ENCODE peak calls at places on chromosomes 13 and 19, in seven cellular contexts. U is stimulated activated naive B cell treated with anti-CD40 and anti-IgM and Interleukin-4, amounts not matched to agents 10 μg/mL and 1 μg/mL and 100 μg/mL, for 72 hours; V is stimulated activated CD4-positive, alpha-beta T cell treated with anti-CD3 and anti-CD28 coated beads, Interleukin-2, amount 100 ng/mL, for 48 hours; I is cardiac fibroblast; B is T-helper 1 cell; O is activated effector memory CD4-positive, alpha-beta T cell treated with Interleukin-2 at 50 U/mL for 16 hours; W is stromal cell of bone marrow. K is an unnamed sample.

GRCh38 chr13:51832471-51833152 is 12.4 kb downstream of the TMEM272 start:
- DNase-seq in O (no peak), V (no peak), B (peak), U (peak), W (no peak), I (peak), K (no peak)

GRCh38 chr13:72204291-72204690 is 337.3 kb upstream of the DACH1 start:
- DNase-seq in O (no peak), I (peak), U (no peak), B (no peak), W (peak), V (no peak), K (no peak)

GRCh38 chr19:18669883-18670282 is 13.6 kb upstream of the CRTC1 start:
- DNase-seq in I (no peak), U (no peak), B (no peak), W (no peak), V (no peak), O (no peak), K (no peak)

GRCh38 chr19:5354403-5354802 is 13.8 kb upstream of the PTPRS start:
- DNase-seq in B (no peak), V (peak), O (no peak), I (no peak), U (peak), W (no peak), K (no peak)

GRCh38 chr19:55406869-55407624 is 541 bp downstream of the UBE2S start:
- DNase-seq in U (no peak), O (peak), I (peak), B (no peak), W (no peak), V (no peak), K (no peak)

GRCh38 chr13:21435710-21436151 is 23.4 kb downstream of the ZDHHC20 start:
- DNase-seq in U (peak), V (peak), B (no peak), I (peak), W (peak), O (peak), K (peak)

GRCh38 chr13:40210865-40211585 is 455.4 kb downstream of the FOXO1 start:
- DNase-seq in V (no peak), O (no peak), I (no peak), W (no peak), U (no peak), B (no peak), K (no peak)

GRCh38 chr13:101579291-101579802 is 126.9 kb downstream of the ITGBL1 start:
- DNase-seq in V (no peak), W (no peak), I (peak), B (no peak), O (no peak), U (no peak), K (peak)

GRCh38 chr13:98507060-98507797 is 69.7 kb downstream of the STK24 start:
- DNase-seq in O (no peak), W (no peak), B (no peak), V (no peak), U (no peak), I (peak), K (no peak)

GRCh38 chr13:27035892-27036235 is 135.7 kb downstream of the USP12 start:
- DNase-seq in U (no peak), I (peak), B (no peak), W (no peak), V (no peak), O (no peak), K (no peak)

GRCh38 chr13:65597839-65598818 is 1632.0 kb downstream of the PCDH9 start:
- DNase-seq in I (peak), O (no peak), B (no peak), V (no peak), U (no peak), W (peak), K (peak)

GRCh38 chr19:15788594-15789270 is 1.3 kb downstream of the OR10H5 start:
- DNase-seq in B (no peak), O (no peak), V (no peak), W (no peak), I (no peak), U (no peak), K (no peak)

GRCh38 chr13:76516013-76516412 is 370.2 kb downstream of the KCTD12 start:
- DNase-seq in U (no peak), I (peak), W (peak), O (no peak), B (no peak), V (no peak), K (no peak)

GRCh38 chr13:77702364-77702763 is 4.9 kb downstream of the SLAIN1 start:
- DNase-seq in B (no peak), U (no peak), I (no peak), V (no peak), W (no peak), O (no peak), K (no peak)

GRCh38 chr13:70391678-70392077 is 283.4 kb upstream of the KLHL1 start:
- DNase-seq in W (no peak), B (no peak), V (no peak), U (no peak), I (no peak), O (no peak), K (no peak)

GRCh38 chr19:38706792-38707511 is 37.3 kb downstream of the CAPN12 start:
- DNase-seq in O (no peak), V (no peak), I (no peak), B (no peak), U (no peak), W (no peak), K (no peak)

K was measured in NCI-H460.